ENCODE peak calls at places on chromosomes 13 and 19, in ten cellular contexts. V, G, O, A, H, W, E, F, R and X are unnamed samples.

GRCh38 chr13:41833851-41834250 is 127.1 kb downstream of the VWA8 start:
- DNase-seq in V (no peak), G (no peak), O (no peak), A (peak), H (no peak), W (no peak), E (no peak), F (no peak), R (no peak), X (no peak)

GRCh38 chr13:28181413-28181812 is 43.1 kb downstream of the PAN3 start:
- DNase-seq in V (no peak), G (peak), O (no peak), A (peak), H (no peak), W (no peak), E (no peak), F (peak), R (no peak), X (no peak)

GRCh38 chr13:48902421-48902820 is 73.3 kb upstream of the FNDC3A start:
- DNase-seq in V (no peak), G (peak), O (no peak), A (peak), H (no peak), W (no peak), E (no peak), F (peak), R (no peak), X (no peak)

GRCh38 chr13:73803997-73804396 is 330.2 kb downstream of the KLF12 start:
- DNase-seq in V (no peak), G (no peak), O (no peak), A (peak), H (no peak), W (no peak), E (no peak), F (peak), R (no peak), X (no peak)

GRCh38 chr19:18364826-18365528 is 21.0 kb upstream of the GDF15 start:
- DNase-seq in V (no peak), G (peak), O (no peak), A (peak), H (peak), W (peak), E (no peak), F (peak), R (no peak), X (no peak)

GRCh38 chr19:17555929-17556813 is 722 bp downstream of the COLGALT1 start:
- DNase-seq in V (peak), G (peak), O (no peak), A (peak), H (peak), W (peak), E (no peak), F (peak), R (peak), X (peak)

GRCh38 chr13:99353836-99354235 is 46.6 kb upstream of the GPR183 start:
- DNase-seq in V (no peak), G (no peak), O (no peak), A (peak), H (no peak), W (no peak), E (no peak), F (peak), R (no peak), X (no peak)

GRCh38 chr13:27076411-27076810 is 95.2 kb downstream of the USP12 start:
- DNase-seq in V (no peak), G (peak), O (no peak), A (peak), H (no peak), W (no peak), E (no peak), F (peak), R (peak), X (no peak)

GRCh38 chr19:41978470-41978869 is 15.6 kb downstream of the ATP1A3 start:
- DNase-seq in V (no peak), G (no peak), O (no peak), A (no peak), H (no peak), W (no peak), E (no peak), F (no peak), R (no peak), X (no peak)

GRCh38 chr19:10295847-10296591 is 6.3 kb downstream of the ICAM5 start:
- DNase-seq in V (no peak), G (no peak), O (no peak), A (no peak), H (no peak), W (no peak), E (no peak), F (no peak), R (no peak), X (no peak)

GRCh38 chr13:83878691-83879410 is 3.4 kb downstream of the SLITRK1 start:
- DNase-seq in V (no peak), G (no peak), O (no peak), A (no peak), H (no peak), W (no peak), E (no peak), F (no peak), R (no peak), X (peak)

GRCh38 chr19:29294343-29294811 is 81.4 kb upstream of the UQCRFS1 start:
- DNase-seq in V (no peak), G (peak), O (no peak), A (peak), H (no peak), W (no peak), E (no peak), F (no peak), R (no peak), X (no peak)

GRCh38 chr19:54662730-54663129 is at the start of gene LILRB4:
- DNase-seq in V (no peak), G (no peak), O (no peak), A (no peak), H (no peak), W (no peak), E (no peak), F (no peak), R (no peak), X (no peak)

GRCh38 chr13:114161644-114162532 is 17.2 kb upstream of the CFAP97D2 start:
- DNase-seq in V (no peak), G (peak), O (no peak), A (peak), H (peak), W (peak), E (peak), F (no peak), R (peak), X (no peak)

GRCh38 chr19:17325881-17326594 is 8.6 kb downstream of the ANO8 start:
- DNase-seq in V (no peak), G (no peak), O (no peak), A (no peak), H (peak), W (no peak), E (no peak), F (no peak), R (no peak), X (peak)

GRCh38 chr19:1651061-1651547 is 1.3 kb downstream of the TCF3 start:
- DNase-seq in V (peak), G (peak), O (no peak), A (peak), H (no peak), W (no peak), E (no peak), F (no peak), R (no peak), X (no peak)

GRCh38 chr19:10118960-10119359 is 739 bp downstream of the EIF3G start:
- DNase-seq in V (no peak), G (no peak), O (no peak), A (peak), H (no peak), W (no peak), E (no peak), F (no peak), R (no peak), X (no peak)

GRCh38 chr13:52670726-52671125 is 18.1 kb downstream of the SUGT1 start:
- DNase-seq in V (no peak), G (no peak), O (no peak), A (no peak), H (no peak), W (no peak), E (no peak), F (no peak), R (no peak), X (no peak)

GRCh38 chr13:49112782-49113525 is 107.2 kb upstream of the MLNR start:
- DNase-seq in V (no peak), G (peak), O (no peak), A (no peak), H (no peak), W (no peak), E (no peak), F (peak), R (no peak), X (no peak)

GRCh38 chr19:15538774-15539173 is 30.4 kb downstream of the CYP4F22 start:
- DNase-seq in V (no peak), G (peak), O (no peak), A (peak), H (no peak), W (no peak), E (no peak), F (peak), R (no peak), X (no peak)

GRCh38 chr19:4908781-4909171 is 525 bp upstream of the UHRF1 start:
- DNase-seq in V (no peak), G (no peak), O (no peak), A (no peak), H (no peak), W (no peak), E (no peak), F (no peak), R (no peak), X (no peak)